ENCODE peak calls at places on chromosomes 6 and 20, in seven cellular contexts. I is progenitor cell of endocrine pancreas; K is kidney tubule cell; W is NCI-H1048; Y is body of pancreas; T is activated naive CD8-positive, alpha-beta T cell treated with anti-CD3 and anti-CD28 coated beads, Interleukin-2, amount 50 U/mL, for 24 hours; S is RWPE1. M is an unnamed sample.

GRCh38 chr6:157424491-157425020 is 43.6 kb downstream of the ZDHHC14 start:
- DNase-seq in S (no peak), K (peak; percentile 20), W (no peak), T (no peak), I (no peak), Y (peak; percentile 57), M (no peak)

GRCh38 chr6:15079288-15079817 is 166.5 kb upstream of the JARID2 start:
- DNase-seq in I (no peak), S (no peak), K (no peak), T (no peak), Y (no peak), W (no peak), M (no peak)

GRCh38 chr6:56343295-56343694 is 95.9 kb upstream of the COL21A1 start:
- DNase-seq in I (no peak), K (no peak), S (no peak), Y (no peak), W (no peak), T (no peak), M (no peak)

GRCh38 chr6:166608819-166609218 is 18.2 kb downstream of the RPS6KA2 start:
- DNase-seq in W (no peak), Y (no peak), I (no peak), S (no peak), T (no peak), K (no peak), M (no peak)

GRCh38 chr6:167551634-167552630 is 227.0 kb downstream of the TTLL2 start:
- DNase-seq in I (no peak), K (no peak), Y (no peak), T (no peak), S (no peak), W (no peak), M (no peak)

GRCh38 chr6:117397536-117398227 is 28.1 kb downstream of the ROS1 start:
- DNase-seq in W (no peak), S (no peak), T (no peak), K (no peak), Y (no peak), I (no peak), M (no peak)

GRCh38 chr20:31945790-31946189 is 6.1 kb downstream of the PDRG1 start:
- DNase-seq in W (no peak), I (no peak), S (no peak), Y (no peak), K (no peak), T (no peak), M (no peak)

GRCh38 chr20:57996936-57997629 is 231.4 kb downstream of the ANKRD60 start:
- DNase-seq in Y (no peak), T (peak; percentile 8), W (no peak), S (peak; percentile 64), K (peak; percentile 82), I (no peak), M (no peak)

GRCh38 chr20:40558212-40558611 is 130.8 kb downstream of the MAFB start:
- DNase-seq in T (no peak), S (no peak), I (no peak), K (no peak), Y (no peak), W (no peak), M (no peak)

GRCh38 chr6:101784094-101784493 is 390.6 kb downstream of the GRIK2 start:
- DNase-seq in S (no peak), W (no peak), K (no peak), T (no peak), I (no peak), Y (no peak), M (no peak)

GRCh38 chr6:91681341-91681740 is 1094.5 kb upstream of the MAP3K7 start:
- DNase-seq in T (no peak), I (no peak), W (no peak), S (no peak), Y (no peak), K (no peak), M (no peak)